ENCODE peak calls at places on chromosome 18, in nine cellular contexts. One of them, this sample, is unnamed.

GRCh38 chr18:48683197-48683596 is 144.4 kb downstream of the CTIF start:
- DNase-seq in cardiac muscle cell: no peak
- DNase-seq in brain microvascular endothelial cell: no peak
- DNase-seq in IMR-90: no peak
- DNase-seq in AG09309: no peak
- DNase-seq in heart left ventricle: no peak
- DNase-seq in GM23338: no peak
- DNase-seq in CD8-positive, alpha-beta memory T cell: no peak
- DNase-seq in neuronal stem cell: no peak
- DNase-seq in this sample: no peak

GRCh38 chr18:48948112-48949050 is 2.4 kb downstream of the SMAD7 start:
- DNase-seq in cardiac muscle cell: peak; percentile 75
- DNase-seq in brain microvascular endothelial cell: peak; percentile 79
- DNase-seq in IMR-90: peak; percentile 86
- DNase-seq in AG09309: no peak
- DNase-seq in heart left ventricle: peak; percentile 57
- DNase-seq in GM23338: peak; percentile 69
- DNase-seq in CD8-positive, alpha-beta memory T cell: peak; percentile 50
- DNase-seq in neuronal stem cell: no peak
- DNase-seq in this sample: no peak

GRCh38 chr18:27728659-27729058 is 448.3 kb downstream of the CDH2 start:
- DNase-seq in cardiac muscle cell: no peak
- DNase-seq in brain microvascular endothelial cell: no peak
- DNase-seq in IMR-90: no peak
- DNase-seq in AG09309: no peak
- DNase-seq in heart left ventricle: no peak
- DNase-seq in GM23338: no peak
- DNase-seq in CD8-positive, alpha-beta memory T cell: no peak
- DNase-seq in neuronal stem cell: no peak
- DNase-seq in this sample: no peak

GRCh38 chr18:36179562-36180334 is 7.5 kb upstream of the MOCOS start:
- DNase-seq in cardiac muscle cell: peak; percentile 97
- DNase-seq in brain microvascular endothelial cell: peak; percentile 72
- DNase-seq in IMR-90: peak; percentile 96
- DNase-seq in AG09309: no peak
- DNase-seq in heart left ventricle: peak; percentile 63
- DNase-seq in GM23338: no peak
- DNase-seq in CD8-positive, alpha-beta memory T cell: no peak
- DNase-seq in neuronal stem cell: no peak
- DNase-seq in this sample: peak; percentile 90

GRCh38 chr18:80034852-80035406 is 695 bp downstream of the RBFA start:
- DNase-seq in cardiac muscle cell: peak; percentile 13
- DNase-seq in brain microvascular endothelial cell: no peak
- DNase-seq in IMR-90: no peak
- DNase-seq in AG09309: no peak
- DNase-seq in heart left ventricle: no peak
- DNase-seq in GM23338: no peak
- DNase-seq in CD8-positive, alpha-beta memory T cell: no peak
- DNase-seq in neuronal stem cell: no peak
- DNase-seq in this sample: no peak

GRCh38 chr18:55097406-55098170 is 138.3 kb upstream of the CCDC68 start:
- DNase-seq in cardiac muscle cell: no peak
- DNase-seq in brain microvascular endothelial cell: no peak
- DNase-seq in IMR-90: no peak
- DNase-seq in AG09309: no peak
- DNase-seq in heart left ventricle: no peak
- DNase-seq in GM23338: no peak
- DNase-seq in CD8-positive, alpha-beta memory T cell: no peak
- DNase-seq in neuronal stem cell: no peak
- DNase-seq in this sample: no peak

GRCh38 chr18:38420611-38421010 is 855.0 kb upstream of the CELF4 start:
- DNase-seq in cardiac muscle cell: no peak
- DNase-seq in brain microvascular endothelial cell: no peak
- DNase-seq in IMR-90: no peak
- DNase-seq in AG09309: no peak
- DNase-seq in heart left ventricle: no peak
- DNase-seq in GM23338: no peak
- DNase-seq in CD8-positive, alpha-beta memory T cell: no peak
- DNase-seq in neuronal stem cell: no peak
- DNase-seq in this sample: no peak

GRCh38 chr18:7830468-7830867 is 263.4 kb downstream of the PTPRM start:
- DNase-seq in cardiac muscle cell: no peak
- DNase-seq in brain microvascular endothelial cell: no peak
- DNase-seq in IMR-90: no peak
- DNase-seq in AG09309: no peak
- DNase-seq in heart left ventricle: no peak
- DNase-seq in GM23338: peak; percentile 48
- DNase-seq in CD8-positive, alpha-beta memory T cell: no peak
- DNase-seq in neuronal stem cell: no peak
- DNase-seq in this sample: no peak

GRCh38 chr18:56083097-56083865 is 495.3 kb upstream of the TCF4 start:
- DNase-seq in cardiac muscle cell: peak; percentile 88
- DNase-seq in brain microvascular endothelial cell: no peak
- DNase-seq in IMR-90: peak; percentile 92
- DNase-seq in AG09309: no peak
- DNase-seq in heart left ventricle: peak; percentile 86
- DNase-seq in GM23338: peak; percentile 29
- DNase-seq in CD8-positive, alpha-beta memory T cell: no peak
- DNase-seq in neuronal stem cell: no peak
- DNase-seq in this sample: peak; percentile 61

GRCh38 chr18:4454548-4455112 is 477 bp downstream of the DLGAP1 start:
- DNase-seq in cardiac muscle cell: no peak
- DNase-seq in brain microvascular endothelial cell: no peak
- DNase-seq in IMR-90: no peak
- DNase-seq in AG09309: no peak
- DNase-seq in heart left ventricle: no peak
- DNase-seq in GM23338: peak; percentile 34
- DNase-seq in CD8-positive, alpha-beta memory T cell: no peak
- DNase-seq in neuronal stem cell: no peak
- DNase-seq in this sample: no peak
- H3K4me3 ChIP-seq in cardiac muscle cell: peak overlapping the region; percentile 36
- H3K4me3 ChIP-seq in brain microvascular endothelial cell: peak overlapping the region; percentile 31
- H3K4me3 ChIP-seq in IMR-90: no peak overlapping the region
- H3K4me3 ChIP-seq in AG09309: no peak overlapping the region
- H3K4me3 ChIP-seq in heart left ventricle: peak overlapping the region; percentile 48
- H3K4me3 ChIP-seq in GM23338: peak overlapping the region; percentile 92
- H3K4me3 ChIP-seq in CD8-positive, alpha-beta memory T cell: no peak overlapping the region
- H3K4me3 ChIP-seq in neuronal stem cell: peak overlapping the region; percentile 57
- H3K4me3 ChIP-seq in this sample: peak overlapping the region; percentile 36

GRCh38 chr18:24021505-24021904 is 7.0 kb downstream of the TTC39C start:
- DNase-seq in cardiac muscle cell: peak; percentile 29
- DNase-seq in brain microvascular endothelial cell: no peak
- DNase-seq in IMR-90: no peak
- DNase-seq in AG09309: no peak
- DNase-seq in heart left ventricle: no peak
- DNase-seq in GM23338: no peak
- DNase-seq in CD8-positive, alpha-beta memory T cell: no peak
- DNase-seq in neuronal stem cell: no peak
- DNase-seq in this sample: no peak

GRCh38 chr18:24016643-24017042 is 2.1 kb downstream of the TTC39C start:
- DNase-seq in cardiac muscle cell: no peak
- DNase-seq in brain microvascular endothelial cell: no peak
- DNase-seq in IMR-90: no peak
- DNase-seq in AG09309: no peak
- DNase-seq in heart left ventricle: no peak
- DNase-seq in GM23338: peak; percentile 50
- DNase-seq in CD8-positive, alpha-beta memory T cell: no peak
- DNase-seq in neuronal stem cell: no peak
- DNase-seq in this sample: no peak

GRCh38 chr18:24022141-24022540 is 7.6 kb downstream of the TTC39C start:
- DNase-seq in cardiac muscle cell: peak; percentile 81
- DNase-seq in brain microvascular endothelial cell: peak; percentile 46
- DNase-seq in IMR-90: peak; percentile 55
- DNase-seq in AG09309: no peak
- DNase-seq in heart left ventricle: no peak
- DNase-seq in GM23338: no peak
- DNase-seq in CD8-positive, alpha-beta memory T cell: no peak
- DNase-seq in neuronal stem cell: no peak
- DNase-seq in this sample: peak; percentile 40

GRCh38 chr18:24018299-24018910 is 3.9 kb downstream of the TTC39C start:
- DNase-seq in cardiac muscle cell: no peak
- DNase-seq in brain microvascular endothelial cell: no peak
- DNase-seq in IMR-90: no peak
- DNase-seq in AG09309: no peak
- DNase-seq in heart left ventricle: no peak
- DNase-seq in GM23338: peak; percentile 18
- DNase-seq in CD8-positive, alpha-beta memory T cell: no peak
- DNase-seq in neuronal stem cell: no peak
- DNase-seq in this sample: no peak

DNA sequence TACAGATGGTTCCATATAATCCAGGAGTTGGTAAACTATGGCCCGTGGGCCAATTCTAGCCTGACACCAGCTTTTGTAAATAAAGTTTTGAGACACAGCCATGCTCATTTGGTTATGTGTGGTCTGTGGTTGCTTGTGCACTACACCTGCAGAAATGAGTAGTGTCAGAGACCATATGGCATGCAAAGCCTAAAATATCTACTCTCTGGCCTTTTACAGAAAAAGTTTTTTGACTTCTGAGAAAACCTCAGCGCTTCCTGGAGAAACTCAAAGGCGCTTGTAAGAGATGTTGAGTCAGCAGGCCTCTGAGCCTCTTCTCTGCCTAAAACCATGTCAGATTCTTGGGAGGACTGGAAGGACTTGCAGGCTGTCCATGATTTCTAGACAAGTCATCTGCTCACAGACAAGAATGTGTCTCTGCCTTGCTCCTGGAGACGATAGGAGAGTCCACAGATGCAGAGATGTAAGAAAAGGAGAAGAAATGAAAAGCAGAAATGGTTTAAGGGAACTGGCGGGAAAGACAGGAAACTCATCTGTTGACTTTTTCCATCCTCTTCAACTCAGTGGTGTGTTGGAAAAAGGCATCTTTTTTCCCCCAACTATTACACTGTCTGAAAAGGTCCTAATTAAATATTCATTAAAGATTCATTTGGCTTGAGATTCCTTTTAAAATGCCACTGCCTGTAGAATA is 5.2 kb downstream of the TTC39C start:
- DNase-seq in cardiac muscle cell: no peak
- DNase-seq in brain microvascular endothelial cell: no peak
- DNase-seq in IMR-90: no peak
- DNase-seq in AG09309: no peak
- DNase-seq in heart left ventricle: no peak
- DNase-seq in GM23338: no peak
- DNase-seq in CD8-positive, alpha-beta memory T cell: peak; percentile 63
- DNase-seq in neuronal stem cell: no peak
- DNase-seq in this sample: no peak
- H3K4me3 ChIP-seq in cardiac muscle cell: no peak overlapping the region
- H3K4me3 ChIP-seq in brain microvascular endothelial cell: no peak overlapping the region
- H3K4me3 ChIP-seq in IMR-90: no peak overlapping the region
- H3K4me3 ChIP-seq in AG09309: no peak overlapping the region
- H3K4me3 ChIP-seq in heart left ventricle: no peak overlapping the region
- H3K4me3 ChIP-seq in GM23338: no peak overlapping the region
- H3K4me3 ChIP-seq in CD8-positive, alpha-beta memory T cell: peak overlapping the region; percentile 33
- H3K4me3 ChIP-seq in neuronal stem cell: no peak overlapping the region
- H3K4me3 ChIP-seq in this sample: no peak overlapping the region

GRCh38 chr18:63236417-63236816 is 83.2 kb downstream of the BCL2 start:
- DNase-seq in cardiac muscle cell: no peak
- DNase-seq in brain microvascular endothelial cell: no peak
- DNase-seq in IMR-90: no peak
- DNase-seq in AG09309: no peak
- DNase-seq in heart left ventricle: peak; percentile 54
- DNase-seq in GM23338: no peak
- DNase-seq in CD8-positive, alpha-beta memory T cell: no peak
- DNase-seq in neuronal stem cell: no peak
- DNase-seq in this sample: no peak
- H3K4me3 ChIP-seq in cardiac muscle cell: no peak overlapping the region
- H3K4me3 ChIP-seq in brain microvascular endothelial cell: no peak overlapping the region
- H3K4me3 ChIP-seq in IMR-90: no peak overlapping the region
- H3K4me3 ChIP-seq in AG09309: no peak overlapping the region
- H3K4me3 ChIP-seq in heart left ventricle: peak overlapping the region; percentile 5
- H3K4me3 ChIP-seq in GM23338: no peak overlapping the region
- H3K4me3 ChIP-seq in CD8-positive, alpha-beta memory T cell: no peak overlapping the region
- H3K4me3 ChIP-seq in neuronal stem cell: no peak overlapping the region
- H3K4me3 ChIP-seq in this sample: no peak overlapping the region

GRCh38 chr18:13639196-13639595 is 87.2 kb downstream of the FAM210A start:
- DNase-seq in cardiac muscle cell: no peak
- DNase-seq in brain microvascular endothelial cell: no peak
- DNase-seq in IMR-90: no peak
- DNase-seq in AG09309: no peak
- DNase-seq in heart left ventricle: no peak
- DNase-seq in GM23338: no peak
- DNase-seq in CD8-positive, alpha-beta memory T cell: no peak
- DNase-seq in neuronal stem cell: no peak
- DNase-seq in this sample: no peak

GRCh38 chr18:13643261-13643671 is 83.1 kb downstream of the FAM210A start:
- DNase-seq in cardiac muscle cell: no peak
- DNase-seq in brain microvascular endothelial cell: no peak
- DNase-seq in IMR-90: no peak
- DNase-seq in AG09309: no peak
- DNase-seq in heart left ventricle: no peak
- DNase-seq in GM23338: no peak
- DNase-seq in CD8-positive, alpha-beta memory T cell: no peak
- DNase-seq in neuronal stem cell: no peak
- DNase-seq in this sample: no peak

GRCh38 chr18:13642440-13642827 is 83.9 kb downstream of the FAM210A start:
- DNase-seq in cardiac muscle cell: no peak
- DNase-seq in brain microvascular endothelial cell: no peak
- DNase-seq in IMR-90: no peak
- DNase-seq in AG09309: no peak
- DNase-seq in heart left ventricle: no peak
- DNase-seq in GM23338: no peak
- DNase-seq in CD8-positive, alpha-beta memory T cell: no peak
- DNase-seq in neuronal stem cell: no peak
- DNase-seq in this sample: no peak

GRCh38 chr18:13640266-13640860 is 86.0 kb downstream of the FAM210A start:
- DNase-seq in cardiac muscle cell: no peak
- DNase-seq in brain microvascular endothelial cell: no peak
- DNase-seq in IMR-90: no peak
- DNase-seq in AG09309: no peak
- DNase-seq in heart left ventricle: no peak
- DNase-seq in GM23338: no peak
- DNase-seq in CD8-positive, alpha-beta memory T cell: no peak
- DNase-seq in neuronal stem cell: no peak
- DNase-seq in this sample: no peak

DNA sequence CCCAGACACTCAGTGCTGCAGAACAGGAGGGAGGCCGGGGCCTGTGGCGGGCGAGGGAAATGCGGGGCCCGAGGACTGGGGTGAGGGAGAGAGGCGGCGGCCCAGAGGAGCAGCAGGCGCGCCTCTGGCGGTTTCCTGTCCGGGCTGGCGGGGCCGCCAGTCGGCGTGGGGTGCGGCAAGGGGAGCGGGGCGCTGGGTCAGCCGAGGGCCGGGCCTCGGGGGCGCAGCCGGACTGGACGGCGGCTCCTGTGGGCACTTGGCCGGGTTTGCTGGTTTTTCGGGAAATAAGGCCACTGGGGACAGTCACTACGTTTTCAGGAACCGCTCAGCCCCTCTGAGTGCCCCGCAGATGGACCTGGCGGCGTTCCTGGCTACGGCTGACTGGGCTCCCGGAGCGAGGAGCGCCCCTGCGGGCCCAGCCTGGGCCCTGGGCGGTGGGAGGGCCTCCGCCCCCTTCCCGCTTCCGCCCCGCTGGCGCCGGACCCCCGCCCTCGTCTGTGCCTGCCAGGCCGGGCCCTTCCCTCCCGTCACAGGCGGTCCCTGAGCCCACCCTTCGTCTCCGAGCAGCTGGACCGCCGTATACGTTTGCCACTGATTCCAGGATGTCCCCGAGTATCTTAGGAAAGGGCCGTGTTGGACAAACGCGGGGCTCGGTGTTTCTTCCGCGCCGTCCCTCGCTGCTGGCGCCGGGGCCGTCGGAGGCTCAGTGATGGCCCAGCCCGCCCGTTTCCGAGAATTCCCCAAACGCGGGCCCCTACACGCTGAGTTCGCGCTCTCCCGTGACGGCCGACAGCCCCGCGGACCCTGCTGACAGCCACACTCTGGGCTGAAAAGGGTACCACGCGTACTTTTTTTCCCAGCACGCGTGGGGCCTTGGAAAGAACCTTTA is 84.6 kb downstream of the FAM210A start:
- DNase-seq in cardiac muscle cell: peak; percentile 30
- DNase-seq in brain microvascular endothelial cell: no peak
- DNase-seq in IMR-90: no peak
- DNase-seq in AG09309: no peak
- DNase-seq in heart left ventricle: peak; percentile 72
- DNase-seq in GM23338: peak; percentile 72
- DNase-seq in CD8-positive, alpha-beta memory T cell: no peak
- DNase-seq in neuronal stem cell: no peak
- DNase-seq in this sample: no peak
- H3K4me3 ChIP-seq in cardiac muscle cell: no peak overlapping the region
- H3K4me3 ChIP-seq in brain microvascular endothelial cell: peak overlapping the region; percentile 42
- H3K4me3 ChIP-seq in IMR-90: no peak overlapping the region
- H3K4me3 ChIP-seq in AG09309: no peak overlapping the region
- H3K4me3 ChIP-seq in heart left ventricle: peak overlapping the region; percentile 53
- H3K4me3 ChIP-seq in GM23338: peak overlapping the region; percentile 68
- H3K4me3 ChIP-seq in CD8-positive, alpha-beta memory T cell: no peak overlapping the region
- H3K4me3 ChIP-seq in neuronal stem cell: no peak overlapping the region
- H3K4me3 ChIP-seq in this sample: peak overlapping the region; percentile 27

This sample was measured in skeletal muscle cell.